ENCODE peak calls at places on chromosomes 7 and 10, in nine cellular contexts. P, Q, D, T, M, U, Y, H and X are unnamed samples.

GRCh38 chr7:79282882-79283602 is 170.4 kb downstream of the MAGI2 start:
- DNase-seq in Y (no peak), Q (no peak), P (no peak), T (no peak), M (no peak), D (peak), U (no peak), H (no peak), X (no peak)

GRCh38 chr7:101557978-101558741 is 70.9 kb downstream of the MYL10 start:
- DNase-seq in D (no peak), T (no peak), H (no peak), P (no peak), U (peak), M (no peak), Y (no peak), Q (no peak), X (no peak)

GRCh38 chr10:27448926-27449325 is 55.2 kb upstream of the RAB18 start:
- DNase-seq in P (no peak), H (no peak), U (no peak), Y (no peak), M (no peak), D (peak), T (no peak), Q (no peak), X (peak)

GRCh38 chr10:14588084-14588937 is 186.4 kb downstream of the FAM107B start:
- DNase-seq in P (no peak), Y (peak), D (peak), Q (no peak), U (no peak), T (no peak), M (no peak), H (no peak), X (peak)

GRCh38 chr10:98833550-98833949 is 386.8 kb upstream of the HPS1 start:
- DNase-seq in Y (no peak), U (no peak), Q (no peak), D (no peak), T (no peak), P (no peak), M (no peak), H (no peak), X (no peak)

GRCh38 chr7:37234928-37235327 is 213.7 kb downstream of the ELMO1 start:
- DNase-seq in M (no peak), U (no peak), D (no peak), P (peak), Q (no peak), H (no peak), Y (peak), T (no peak), X (peak)

GRCh38 chr10:16902606-16903005 is 85.4 kb upstream of the RSU1 start:
- DNase-seq in T (no peak), U (no peak), D (no peak), Q (no peak), M (no peak), P (no peak), H (no peak), Y (no peak), X (no peak)

GRCh38 chr10:8130973-8131911 is 76.8 kb downstream of the GATA3 start:
- DNase-seq in Y (peak), H (no peak), P (no peak), U (no peak), Q (no peak), M (no peak), D (peak), T (no peak), X (peak)

GRCh38 chr7:98922392-98923107 is 44.2 kb downstream of the TRRAP start:
- DNase-seq in M (no peak), Y (no peak), D (peak), P (peak), H (no peak), Q (no peak), T (no peak), U (no peak), X (no peak)

GRCh38 chr10:117138838-117139580 is 939 bp upstream of the VAX1 start:
- DNase-seq in M (no peak), Q (no peak), D (no peak), Y (no peak), H (no peak), T (no peak), P (no peak), U (no peak), X (no peak)

GRCh38 chr7:51949726-51950644 is 633.4 kb upstream of the COBL start:
- DNase-seq in T (no peak), U (no peak), H (no peak), P (no peak), M (no peak), Q (no peak), Y (no peak), D (no peak), X (no peak)

DNA sequence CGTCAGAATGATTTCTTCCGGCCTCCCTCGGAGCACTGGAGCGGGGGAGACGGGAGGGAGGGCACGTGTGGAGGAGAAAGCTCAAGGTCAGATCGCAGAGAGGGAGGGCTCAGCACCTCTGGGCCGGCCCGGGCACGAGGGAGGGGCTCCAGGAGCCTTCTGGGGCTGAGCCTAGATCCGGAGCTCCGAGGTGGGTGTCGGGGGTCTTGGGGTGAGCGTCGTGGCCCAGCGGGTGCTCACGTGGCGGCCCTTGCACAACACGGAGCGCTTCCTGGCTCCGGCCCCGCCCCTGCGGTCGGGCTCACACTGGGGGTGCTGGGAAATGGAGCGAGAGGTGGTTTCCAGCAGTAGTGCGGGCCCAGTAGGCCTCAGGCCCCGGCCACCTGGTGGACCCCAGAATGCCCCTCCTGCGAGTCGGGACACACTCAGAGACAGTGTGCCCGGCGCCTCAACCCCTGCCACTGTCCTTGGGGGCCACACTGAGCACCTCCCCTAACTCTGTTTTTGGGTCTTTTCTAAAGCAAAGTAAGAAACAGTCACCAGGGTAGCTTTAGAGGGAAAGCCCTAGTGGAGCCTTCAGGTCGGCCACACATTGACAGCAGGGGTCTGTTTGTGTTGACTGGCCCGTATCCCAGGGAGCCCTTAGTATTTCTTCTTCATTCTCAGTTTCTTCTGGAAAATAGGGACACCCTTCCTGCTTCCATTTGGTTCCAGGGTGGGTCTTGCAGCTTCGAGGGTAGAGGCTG is 798 bp downstream of the PPIF start:
- DNase-seq in T (peak), U (peak), H (peak), Q (no peak), P (peak), M (peak), Y (peak), D (peak), X (peak)
- TF ChIP-seq POLR2A in T (no peak), U (no peak), H (no peak), Q (no peak), P (no peak), M (no peak), Y (no peak), D (no peak), X (peak)

DNA sequence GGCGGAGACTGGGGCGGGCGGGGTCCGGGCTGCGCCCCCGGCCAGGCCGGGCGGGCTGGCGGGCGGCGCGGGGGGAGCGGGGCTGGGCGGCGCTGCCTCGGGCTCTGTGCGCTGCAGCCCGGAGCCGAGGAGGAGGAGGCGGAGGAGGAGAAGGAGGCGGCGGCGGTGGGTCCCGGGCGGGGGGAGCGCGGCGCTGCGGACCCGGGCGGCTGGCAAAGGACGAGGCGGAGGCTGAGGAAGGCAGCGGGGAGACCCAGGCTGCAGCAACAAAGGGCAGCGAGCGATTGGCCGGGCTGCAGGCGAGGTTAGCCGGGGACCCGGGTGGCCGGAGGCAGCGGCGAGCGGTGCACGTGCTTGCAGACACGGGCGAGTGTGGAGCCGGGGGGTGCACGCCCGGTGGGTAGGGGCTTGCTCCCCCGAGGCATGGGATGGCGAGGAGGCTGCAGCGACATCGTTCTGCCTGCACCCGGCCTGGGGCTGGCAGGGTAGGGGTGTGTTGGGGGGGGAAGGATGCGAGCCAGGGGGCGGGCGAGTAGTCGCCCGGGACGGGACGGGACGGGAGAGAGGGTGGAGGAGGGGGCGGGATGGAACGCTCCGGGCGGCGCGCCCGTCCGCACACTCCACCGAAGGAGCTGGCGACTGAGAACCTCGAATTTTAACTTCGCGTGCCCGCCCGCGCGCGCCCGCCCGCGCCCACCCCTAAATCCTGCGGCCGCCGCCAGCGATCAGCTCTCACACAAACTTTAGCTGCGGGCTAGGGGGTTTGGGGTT is 844 bp upstream of the KAT6B start:
- DNase-seq in D (no peak), Q (peak), M (no peak), U (no peak), Y (peak), P (peak), H (peak), T (peak), X (peak)
- TF ChIP-seq POLR2A in D (no peak), Q (no peak), M (no peak), U (no peak), Y (peak), P (no peak), H (no peak), T (no peak), X (no peak)

GRCh38 chr10:130110236-130111114 is at the start of gene C10orf143:
- DNase-seq in D (peak), P (peak), M (peak), T (peak), Y (peak), Q (peak), H (peak), U (peak), X (peak)
- TF ChIP-seq POLR2A in D (peak), P (peak), M (peak), T (peak), Y (peak), Q (peak), H (peak), U (peak), X (no peak)

GRCh38 chr7:129969881-129970446 is 17.2 kb upstream of the UBE2H start:
- DNase-seq in U (no peak), T (peak), M (no peak), Q (no peak), D (peak), H (peak), P (no peak), Y (no peak), X (peak)

GRCh38 chr7:129970816-129971215 is 18.1 kb upstream of the UBE2H start:
- DNase-seq in P (no peak), M (no peak), D (no peak), U (peak), H (no peak), Q (no peak), T (peak), Y (no peak), X (no peak)

GRCh38 chr7:129980667-129981066 is 27.9 kb upstream of the UBE2H start:
- DNase-seq in Y (no peak), Q (no peak), M (no peak), H (no peak), T (no peak), P (no peak), U (no peak), D (no peak), X (no peak)

DNA sequence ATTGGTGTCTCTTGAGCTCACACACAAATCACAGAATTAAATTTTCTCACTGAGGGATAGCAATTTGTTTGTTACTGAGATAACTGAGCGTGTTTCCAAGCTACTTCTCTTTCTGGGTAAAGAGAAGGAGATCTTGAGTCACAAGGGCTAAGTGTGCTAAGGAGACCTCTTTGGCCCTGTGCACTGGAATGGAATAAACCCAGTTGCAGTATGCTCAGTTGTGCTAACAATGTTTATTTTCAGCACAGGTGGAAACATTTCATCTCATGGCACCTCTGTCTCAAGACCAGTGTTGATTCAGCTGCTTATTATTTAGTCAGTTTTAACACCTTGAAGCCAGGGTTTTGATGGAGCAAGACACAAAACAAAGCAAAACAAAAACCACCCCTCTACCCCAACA is 22.5 kb upstream of the UBE2H start:
- DNase-seq in P (no peak), Y (no peak), D (no peak), H (no peak), M (no peak), T (no peak), U (no peak), Q (no peak), X (no peak)
- TF ChIP-seq POLR2A in P (no peak), Y (no peak), D (no peak), H (no peak), M (no peak), T (no peak), U (no peak), Q (no peak), X (no peak)

GRCh38 chr10:45470098-45471012 is 96.3 kb downstream of the ALOX5 start:
- DNase-seq in D (peak), M (no peak), T (peak), H (no peak), Y (no peak), P (peak), U (no peak), Q (peak), X (no peak)
- TF ChIP-seq POLR2A in D (no peak), M (no peak), T (no peak), H (no peak), Y (no peak), P (peak), U (no peak), Q (no peak), X (no peak)

DNA sequence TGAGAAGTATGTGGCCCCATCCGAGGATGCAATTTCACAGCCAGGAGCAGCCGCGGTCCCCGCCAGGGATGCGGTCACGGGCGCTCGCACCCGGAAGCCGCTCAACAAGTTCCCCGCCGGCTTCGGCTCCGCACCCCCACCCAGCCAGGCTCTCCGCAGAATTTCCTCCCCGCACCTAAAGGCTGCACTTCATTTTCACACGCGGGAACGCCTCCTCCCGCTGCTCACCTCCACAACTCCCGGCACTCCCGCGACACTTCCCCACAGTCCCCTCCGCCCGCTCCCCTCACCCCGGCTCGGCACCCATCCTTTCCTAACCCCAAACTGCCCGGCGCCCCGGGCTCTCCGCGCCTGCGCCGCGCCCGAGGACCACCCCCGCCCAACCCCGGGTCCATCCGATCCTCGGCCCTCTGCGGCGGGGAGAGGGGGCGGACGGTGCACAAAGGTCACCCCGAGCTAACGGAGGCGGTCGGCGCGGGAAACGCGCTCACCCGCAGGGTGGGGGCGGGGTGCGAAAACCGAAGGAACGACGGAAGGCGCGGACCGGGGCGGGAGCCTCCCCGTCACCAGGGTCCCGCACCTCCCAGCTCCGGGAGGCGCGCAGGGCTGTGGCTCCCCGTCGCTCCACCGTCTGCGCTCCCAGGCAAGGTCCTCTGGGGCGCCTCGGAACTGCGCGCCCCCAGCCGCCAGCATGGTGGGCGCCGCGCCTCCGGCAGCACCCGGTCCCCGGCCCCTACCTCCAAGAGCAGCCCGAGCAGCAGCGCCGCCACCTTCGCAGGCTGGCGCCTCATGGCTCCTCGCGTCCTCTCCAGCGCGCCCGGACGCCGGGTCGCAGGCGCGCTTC is 546 bp downstream of the VOPP1 start:
- DNase-seq in T (peak), P (peak), Q (no peak), D (peak), U (peak), M (peak), Y (peak), H (no peak), X (peak)
- TF ChIP-seq POLR2A in T (no peak), P (peak), Q (no peak), D (no peak), U (no peak), M (no peak), Y (peak), H (no peak), X (no peak)

GRCh38 chr7:102973096-102973802 is 60.4 kb downstream of the LRRC17 start:
- DNase-seq in H (no peak), D (no peak), Y (no peak), P (no peak), Q (peak), U (no peak), T (no peak), M (no peak), X (no peak)

GRCh38 chr7:102975854-102976253 is 63.1 kb downstream of the LRRC17 start:
- DNase-seq in T (no peak), Y (no peak), U (no peak), Q (no peak), H (no peak), D (no peak), M (no peak), P (no peak), X (no peak)

GRCh38 chr7:102976493-102976892 is 63.7 kb downstream of the LRRC17 start:
- DNase-seq in M (no peak), Q (no peak), T (no peak), P (no peak), U (no peak), Y (no peak), H (no peak), D (no peak), X (no peak)

GRCh38 chr7:102978280-102978679 is 65.5 kb downstream of the LRRC17 start:
- DNase-seq in H (no peak), D (peak), T (no peak), Y (peak), U (no peak), M (peak), Q (no peak), P (peak), X (no peak)

GRCh38 chr7:102974366-102975236 is 61.8 kb downstream of the LRRC17 start:
- DNase-seq in D (no peak), T (no peak), M (no peak), Q (no peak), P (peak), U (no peak), Y (no peak), H (no peak), X (no peak)
- TF ChIP-seq POLR2A in D (no peak), T (no peak), M (no peak), Q (no peak), P (no peak), U (no peak), Y (no peak), H (no peak), X (no peak)

DNA sequence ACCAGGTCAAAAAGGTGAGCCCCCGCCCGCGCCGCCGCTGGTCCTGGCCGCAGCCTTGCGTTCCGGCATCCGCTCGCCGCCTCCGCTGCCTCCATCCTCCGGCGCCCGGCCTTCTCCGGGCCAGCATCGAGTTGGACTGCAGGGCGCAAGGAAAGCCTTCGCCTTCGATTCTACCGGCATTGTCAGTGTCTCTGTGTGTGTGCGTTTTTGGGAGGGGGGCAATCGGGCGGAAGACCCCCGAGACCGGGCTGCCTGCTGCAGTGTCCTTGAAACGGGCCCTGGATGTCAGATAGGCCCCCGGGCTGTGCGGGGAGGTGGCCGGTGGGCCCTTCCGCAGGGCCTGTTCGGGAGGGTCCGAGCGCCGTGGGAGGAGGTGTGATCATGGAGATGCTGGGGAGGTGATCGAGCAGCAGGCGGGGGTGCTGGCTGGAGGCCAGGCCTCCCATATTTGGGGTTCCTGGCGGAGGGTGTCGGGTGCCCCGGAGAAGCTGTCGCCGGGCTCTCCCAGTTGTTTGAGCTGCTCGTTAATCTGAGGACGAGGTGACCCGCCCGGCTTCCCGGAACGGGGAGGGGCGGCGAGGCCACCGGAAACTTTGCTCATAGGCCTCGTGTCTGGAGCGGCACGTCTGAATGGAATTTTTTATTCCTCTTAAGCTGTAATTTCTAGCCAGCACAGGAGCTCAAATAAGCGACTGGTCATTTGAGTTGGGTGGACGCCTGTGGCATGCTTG is 40.9 kb downstream of the HK1 start:
- DNase-seq in U (peak), M (peak), Q (peak), T (peak), H (peak), D (peak), Y (peak), P (peak), X (no peak)
- TF ChIP-seq POLR2A in U (no peak), M (no peak), Q (no peak), T (no peak), H (no peak), D (peak), Y (no peak), P (peak), X (peak)